ENCODE peak calls at places on chromosomes 6 and 20, in five cellular contexts. One of them, this sample, is unnamed.

GRCh38 chr6:136347847-136348246 is 58.2 kb upstream of the BCLAF1 start:
- DNase-seq in H1: no peak
- DNase-seq in myocyte: no peak
- DNase-seq in right cardiac atrium: peak; percentile 68
- DNase-seq in A549: no peak
- DNase-seq in this sample: no peak

GRCh38 chr20:881051-881820 is 34.9 kb downstream of the ANGPT4 start:
- DNase-seq in H1: no peak
- DNase-seq in myocyte: no peak
- DNase-seq in right cardiac atrium: no peak
- DNase-seq in A549: peak; percentile 59
- DNase-seq in this sample: no peak

GRCh38 chr20:38304845-38305447 is 990 bp downstream of the BPI start:
- DNase-seq in H1: peak; percentile 90
- DNase-seq in myocyte: peak; percentile 40
- DNase-seq in right cardiac atrium: peak; percentile 61
- DNase-seq in A549: peak; percentile 50
- DNase-seq in this sample: no peak

GRCh38 chr6:149093643-149094042 is 223.9 kb upstream of the TAB2 start:
- DNase-seq in H1: no peak
- DNase-seq in myocyte: peak; percentile 45
- DNase-seq in right cardiac atrium: no peak
- DNase-seq in A549: no peak
- DNase-seq in this sample: no peak

GRCh38 chr6:158508450-158508849 is 51.4 kb upstream of the TMEM181 start:
- DNase-seq in H1: no peak
- DNase-seq in myocyte: no peak
- DNase-seq in right cardiac atrium: no peak
- DNase-seq in A549: no peak
- DNase-seq in this sample: no peak

GRCh38 chr6:88166901-88167624 is 916 bp upstream of the CNR1 start:
- DNase-seq in H1: peak; percentile 61
- DNase-seq in myocyte: no peak
- DNase-seq in right cardiac atrium: peak; percentile 41
- DNase-seq in A549: no peak
- DNase-seq in this sample: peak; percentile 39

GRCh38 chr20:62239278-62239879 is 1.1 kb downstream of the OSBPL2 start:
- DNase-seq in H1: no peak
- DNase-seq in myocyte: no peak
- DNase-seq in right cardiac atrium: peak; percentile 62
- DNase-seq in A549: no peak
- DNase-seq in this sample: no peak

GRCh38 chr6:47134476-47135189 is 92.5 kb upstream of the ADGRF1 start:
- DNase-seq in H1: no peak
- DNase-seq in myocyte: peak; percentile 66
- DNase-seq in right cardiac atrium: no peak
- DNase-seq in A549: peak; percentile 72
- DNase-seq in this sample: no peak

This sample was measured in HAP-1.